ENCODE peak calls at places on chromosomes 1 and 21, in four cellular contexts. J is NCI-H748 treated with DMSO at 0.1 percent for 48 hours, N is lung microvascular endothelial cell, H is A549. V is an unnamed sample.

GRCh38 chr1:165376811-165377153 is 20.3 kb upstream of the LMX1A start:
- DNase-seq in J (no peak), N (no peak), H (no peak), V (no peak)

GRCh38 chr1:5709461-5709860 is 282.8 kb downstream of the NPHP4 start:
- DNase-seq in J (no peak), N (no peak), H (no peak), V (no peak)

GRCh38 chr1:234303231-234303630 is 70.0 kb upstream of the COA6 start:
- DNase-seq in J (no peak), N (no peak), H (no peak), V (no peak)

GRCh38 chr1:53890522-53890941 is 935 bp upstream of the YIPF1 start:
- DNase-seq in J (no peak), N (no peak), H (no peak), V (no peak)

GRCh38 chr21:44920694-44921604 is at the start of gene ITGB2:
- DNase-seq in J (no peak), N (no peak), H (no peak), V (no peak)

GRCh38 chr1:242224426-242224825 is 225.5 kb upstream of the MAP1LC3C start:
- DNase-seq in J (no peak), N (no peak), H (no peak), V (no peak)

GRCh38 chr1:53891021-53891420 is 1.4 kb upstream of the YIPF1 start:
- DNase-seq in J (no peak), N (no peak), H (no peak), V (no peak)

GRCh38 chr1:62417351-62417999 is 19.4 kb upstream of the USP1 start:
- DNase-seq in J (no peak), N (no peak), H (no peak), V (no peak)

GRCh38 chr1:26744075-26744958 is 43.4 kb upstream of the PIGV start:
- DNase-seq in J (no peak), N (peak), H (no peak), V (peak)

V was measured in Panc1.